ENCODE peak calls at places on chromosomes 1 and 21, in six cellular contexts. One of them, this sample, is unnamed.

GRCh38 chr1:234901491-234902049 is 227.1 kb downstream of the TOMM20 start:
- DNase-seq in lower lobe of right lung: no peak
- DNase-seq in fibroblast of mammary gland: peak; percentile 53
- DNase-seq in left ventricle myocardium inferior: no peak
- DNase-seq in AG10803: no peak
- DNase-seq in brain microvascular endothelial cell: no peak
- DNase-seq in this sample: no peak

GRCh38 chr1:15681346-15682290 is 2.5 kb upstream of the PLEKHM2 start:
- DNase-seq in lower lobe of right lung: no peak
- DNase-seq in fibroblast of mammary gland: peak; percentile 38
- DNase-seq in left ventricle myocardium inferior: no peak
- DNase-seq in AG10803: no peak
- DNase-seq in brain microvascular endothelial cell: no peak
- DNase-seq in this sample: peak; percentile 25

GRCh38 chr1:181588631-181589030 is 105.3 kb downstream of the CACNA1E start:
- DNase-seq in lower lobe of right lung: no peak
- DNase-seq in fibroblast of mammary gland: no peak
- DNase-seq in left ventricle myocardium inferior: no peak
- DNase-seq in AG10803: no peak
- DNase-seq in brain microvascular endothelial cell: no peak
- DNase-seq in this sample: no peak

GRCh38 chr1:39141925-39142324 is 62.6 kb upstream of the MACF1 start:
- DNase-seq in lower lobe of right lung: no peak
- DNase-seq in fibroblast of mammary gland: no peak
- DNase-seq in left ventricle myocardium inferior: no peak
- DNase-seq in AG10803: peak; percentile 92
- DNase-seq in brain microvascular endothelial cell: no peak
- DNase-seq in this sample: peak; percentile 80

GRCh38 chr1:43225168-43225567 is 44.6 kb upstream of the TMEM125 start:
- DNase-seq in lower lobe of right lung: no peak
- DNase-seq in fibroblast of mammary gland: peak; percentile 62
- DNase-seq in left ventricle myocardium inferior: no peak
- DNase-seq in AG10803: peak; percentile 22
- DNase-seq in brain microvascular endothelial cell: no peak
- DNase-seq in this sample: no peak

GRCh38 chr1:3501856-3502665 is 47.6 kb downstream of the ARHGEF16 start:
- DNase-seq in lower lobe of right lung: peak; percentile 82
- DNase-seq in fibroblast of mammary gland: peak; percentile 28
- DNase-seq in left ventricle myocardium inferior: peak; percentile 55
- DNase-seq in AG10803: no peak
- DNase-seq in brain microvascular endothelial cell: peak; percentile 39
- DNase-seq in this sample: peak; percentile 59

GRCh38 chr1:77412069-77412793 is 130.4 kb downstream of the AK5 start:
- DNase-seq in lower lobe of right lung: no peak
- DNase-seq in fibroblast of mammary gland: peak; percentile 74
- DNase-seq in left ventricle myocardium inferior: no peak
- DNase-seq in AG10803: peak; percentile 29
- DNase-seq in brain microvascular endothelial cell: no peak
- DNase-seq in this sample: peak; percentile 71

GRCh38 chr1:35559317-35559944 is 1.8 kb downstream of the NCDN start:
- DNase-seq in lower lobe of right lung: no peak
- DNase-seq in fibroblast of mammary gland: no peak
- DNase-seq in left ventricle myocardium inferior: no peak
- DNase-seq in AG10803: no peak
- DNase-seq in brain microvascular endothelial cell: no peak
- DNase-seq in this sample: no peak

GRCh38 chr21:32137266-32137665 is 141.6 kb downstream of the MIS18A start:
- DNase-seq in lower lobe of right lung: no peak
- DNase-seq in fibroblast of mammary gland: no peak
- DNase-seq in left ventricle myocardium inferior: no peak
- DNase-seq in AG10803: no peak
- DNase-seq in brain microvascular endothelial cell: no peak
- DNase-seq in this sample: no peak

GRCh38 chr1:219555802-219556201 is 57.1 kb downstream of the ZC3H11B start:
- DNase-seq in lower lobe of right lung: no peak
- DNase-seq in fibroblast of mammary gland: peak; percentile 50
- DNase-seq in left ventricle myocardium inferior: no peak
- DNase-seq in AG10803: peak; percentile 6
- DNase-seq in brain microvascular endothelial cell: peak; percentile 51
- DNase-seq in this sample: no peak

GRCh38 chr1:184376359-184376758 is 10.5 kb upstream of the C1orf21 start:
- DNase-seq in lower lobe of right lung: no peak
- DNase-seq in fibroblast of mammary gland: peak; percentile 28
- DNase-seq in left ventricle myocardium inferior: no peak
- DNase-seq in AG10803: peak; percentile 26
- DNase-seq in brain microvascular endothelial cell: no peak
- DNase-seq in this sample: no peak

GRCh38 chr21:15442743-15443142 is 287.0 kb upstream of the USP25 start:
- DNase-seq in lower lobe of right lung: no peak
- DNase-seq in fibroblast of mammary gland: no peak
- DNase-seq in left ventricle myocardium inferior: no peak
- DNase-seq in AG10803: no peak
- DNase-seq in brain microvascular endothelial cell: no peak
- DNase-seq in this sample: no peak

GRCh38 chr1:28248273-28249012 is 10.9 kb upstream of the SESN2 start:
- DNase-seq in lower lobe of right lung: peak; percentile 82
- DNase-seq in fibroblast of mammary gland: peak; percentile 82
- DNase-seq in left ventricle myocardium inferior: peak; percentile 81
- DNase-seq in AG10803: peak; percentile 81
- DNase-seq in brain microvascular endothelial cell: peak; percentile 79
- DNase-seq in this sample: peak; percentile 64

GRCh38 chr1:183931646-183932271 is 105.8 kb downstream of the COLGALT2 start:
- DNase-seq in lower lobe of right lung: no peak
- DNase-seq in fibroblast of mammary gland: peak; percentile 41
- DNase-seq in left ventricle myocardium inferior: no peak
- DNase-seq in AG10803: peak; percentile 13
- DNase-seq in brain microvascular endothelial cell: peak; percentile 8
- DNase-seq in this sample: no peak

GRCh38 chr1:227917081-227917950 is 30.4 kb downstream of the WNT9A start:
- DNase-seq in lower lobe of right lung: no peak
- DNase-seq in fibroblast of mammary gland: no peak
- DNase-seq in left ventricle myocardium inferior: no peak
- DNase-seq in AG10803: no peak
- DNase-seq in brain microvascular endothelial cell: no peak
- DNase-seq in this sample: no peak

GRCh38 chr1:167401260-167401873 is 117.0 kb downstream of the CD247 start:
- DNase-seq in lower lobe of right lung: peak; percentile 62
- DNase-seq in fibroblast of mammary gland: peak; percentile 57
- DNase-seq in left ventricle myocardium inferior: no peak
- DNase-seq in AG10803: peak; percentile 43
- DNase-seq in brain microvascular endothelial cell: peak; percentile 57
- DNase-seq in this sample: peak; percentile 25

GRCh38 chr1:1073743-1074587 is at the start of gene RNF223:
- DNase-seq in lower lobe of right lung: peak; percentile 84
- DNase-seq in fibroblast of mammary gland: no peak
- DNase-seq in left ventricle myocardium inferior: no peak
- DNase-seq in AG10803: no peak
- DNase-seq in brain microvascular endothelial cell: no peak
- DNase-seq in this sample: no peak

GRCh38 chr1:101037316-101037715 is 11.7 kb upstream of the DPH5 start:
- DNase-seq in lower lobe of right lung: no peak
- DNase-seq in fibroblast of mammary gland: no peak
- DNase-seq in left ventricle myocardium inferior: no peak
- DNase-seq in AG10803: no peak
- DNase-seq in brain microvascular endothelial cell: no peak
- DNase-seq in this sample: no peak

GRCh38 chr1:43430831-43431230 is 22.9 kb downstream of the HYI start:
- DNase-seq in lower lobe of right lung: no peak
- DNase-seq in fibroblast of mammary gland: no peak
- DNase-seq in left ventricle myocardium inferior: no peak
- DNase-seq in AG10803: no peak
- DNase-seq in brain microvascular endothelial cell: no peak
- DNase-seq in this sample: no peak

GRCh38 chr1:15304708-15305326 is 57.8 kb downstream of the FHAD1 start:
- DNase-seq in lower lobe of right lung: peak; percentile 76
- DNase-seq in fibroblast of mammary gland: peak; percentile 49
- DNase-seq in left ventricle myocardium inferior: peak; percentile 51
- DNase-seq in AG10803: peak; percentile 16
- DNase-seq in brain microvascular endothelial cell: no peak
- DNase-seq in this sample: peak; percentile 67

GRCh38 chr1:222096883-222097282 is 355.0 kb upstream of the DUSP10 start:
- DNase-seq in lower lobe of right lung: no peak
- DNase-seq in fibroblast of mammary gland: peak; percentile 25
- DNase-seq in left ventricle myocardium inferior: no peak
- DNase-seq in AG10803: peak; percentile 23
- DNase-seq in brain microvascular endothelial cell: no peak
- DNase-seq in this sample: no peak

GRCh38 chr1:97581614-97582051 is 339.2 kb downstream of the DPYD start:
- DNase-seq in lower lobe of right lung: no peak
- DNase-seq in fibroblast of mammary gland: peak; percentile 3
- DNase-seq in left ventricle myocardium inferior: no peak
- DNase-seq in AG10803: peak; percentile 72
- DNase-seq in brain microvascular endothelial cell: peak; percentile 7
- DNase-seq in this sample: peak; percentile 34

GRCh38 chr1:85581802-85582686 is 1.5 kb downstream of the CCN1 start:
- DNase-seq in lower lobe of right lung: peak; percentile 80
- DNase-seq in fibroblast of mammary gland: peak; percentile 73
- DNase-seq in left ventricle myocardium inferior: peak; percentile 22
- DNase-seq in AG10803: peak; percentile 78
- DNase-seq in brain microvascular endothelial cell: peak; percentile 81
- DNase-seq in this sample: peak; percentile 80

DNA sequence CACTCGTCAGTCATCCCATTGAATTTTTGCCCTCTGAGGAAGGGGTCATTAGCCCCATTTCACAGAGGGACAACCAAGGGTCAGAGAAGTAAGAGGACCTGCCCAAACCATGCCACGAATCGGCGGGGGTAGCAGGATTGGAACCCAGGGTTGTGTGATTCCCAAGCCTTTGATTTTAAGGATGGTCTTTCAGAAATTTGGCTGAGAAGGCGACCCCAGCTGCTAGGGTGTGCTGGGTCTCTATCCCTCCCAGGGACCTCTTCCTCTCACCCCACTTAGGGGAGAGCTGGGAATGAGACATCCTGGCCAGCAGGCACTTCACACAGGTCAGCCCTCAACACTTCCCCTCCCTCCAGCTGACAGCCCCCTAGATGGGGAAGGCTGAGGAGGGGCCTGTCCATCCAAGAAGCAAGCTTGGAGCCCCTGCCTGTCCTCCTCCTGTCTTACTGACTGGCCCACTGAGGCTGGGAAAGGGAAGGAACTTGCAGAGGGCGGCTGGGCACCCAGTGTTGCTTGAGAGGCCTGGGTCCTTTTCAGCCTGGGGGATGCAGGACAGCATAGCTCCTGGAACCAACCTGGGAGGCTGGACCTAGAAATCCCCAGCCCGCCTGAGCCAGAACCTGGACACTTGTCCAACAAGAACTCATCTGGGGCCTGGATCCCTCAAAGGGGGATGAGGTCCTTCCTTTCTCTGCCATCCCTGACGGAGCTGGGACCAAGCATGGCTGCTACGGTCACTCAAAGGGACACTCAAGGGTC is 1.7 kb downstream of the SDC3 start:
- DNase-seq in lower lobe of right lung: no peak
- DNase-seq in fibroblast of mammary gland: no peak
- DNase-seq in left ventricle myocardium inferior: peak; percentile 12
- DNase-seq in AG10803: no peak
- DNase-seq in brain microvascular endothelial cell: no peak
- DNase-seq in this sample: no peak
- H3K4me3 ChIP-seq in lower lobe of right lung: peak overlapping the region; percentile 63
- H3K4me3 ChIP-seq in fibroblast of mammary gland: no peak overlapping the region
- H3K4me3 ChIP-seq in left ventricle myocardium inferior: peak overlapping the region; percentile 74
- H3K4me3 ChIP-seq in AG10803: peak overlapping the region; percentile 72
- H3K4me3 ChIP-seq in brain microvascular endothelial cell: no peak overlapping the region
- H3K4me3 ChIP-seq in this sample: peak overlapping the region; percentile 73

DNA sequence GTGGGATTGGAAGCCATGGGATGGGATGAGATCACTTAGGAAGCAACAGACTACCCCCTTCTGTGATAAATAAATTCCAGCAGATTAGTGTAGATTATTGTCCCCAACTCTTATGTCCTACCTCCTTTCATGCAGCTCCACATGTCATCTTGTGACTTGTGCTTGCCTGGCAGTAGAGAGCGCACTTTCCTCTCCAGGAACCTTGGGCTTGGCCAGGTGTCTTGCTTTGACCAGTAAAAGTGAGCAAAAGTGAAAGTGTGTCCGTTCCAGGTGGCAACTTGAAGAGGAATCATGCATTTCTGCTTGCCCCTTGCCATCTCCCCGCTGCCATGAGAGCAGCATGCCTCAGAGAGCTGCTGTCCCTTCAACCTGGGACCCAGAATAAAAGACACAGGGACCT is 122.9 kb upstream of the ERG start:
- DNase-seq in lower lobe of right lung: no peak
- DNase-seq in fibroblast of mammary gland: no peak
- DNase-seq in left ventricle myocardium inferior: no peak
- DNase-seq in AG10803: no peak
- DNase-seq in brain microvascular endothelial cell: no peak
- DNase-seq in this sample: no peak
- TF ChIP-seq CTCF in lower lobe of right lung: no peak
- TF ChIP-seq CTCF in fibroblast of mammary gland: no peak
- TF ChIP-seq CTCF in left ventricle myocardium inferior: no peak
- TF ChIP-seq CTCF in AG10803: no peak
- TF ChIP-seq CTCF in brain microvascular endothelial cell: no peak
- TF ChIP-seq CTCF in this sample: no peak

GRCh38 chr1:154943649-154944421 is 7.3 kb upstream of the PMVK start:
- DNase-seq in lower lobe of right lung: no peak
- DNase-seq in fibroblast of mammary gland: no peak
- DNase-seq in left ventricle myocardium inferior: no peak
- DNase-seq in AG10803: peak; percentile 18
- DNase-seq in brain microvascular endothelial cell: no peak
- DNase-seq in this sample: no peak
- H3K4me3 ChIP-seq in lower lobe of right lung: no peak overlapping the region
- H3K4me3 ChIP-seq in fibroblast of mammary gland: no peak overlapping the region
- H3K4me3 ChIP-seq in left ventricle myocardium inferior: no peak overlapping the region
- H3K4me3 ChIP-seq in AG10803: no peak overlapping the region
- H3K4me3 ChIP-seq in brain microvascular endothelial cell: no peak overlapping the region
- H3K4me3 ChIP-seq in this sample: no peak overlapping the region

GRCh38 chr1:32892368-32893197 is 6.3 kb downstream of the HPCA start:
- DNase-seq in lower lobe of right lung: no peak
- DNase-seq in fibroblast of mammary gland: peak; percentile 25
- DNase-seq in left ventricle myocardium inferior: no peak
- DNase-seq in AG10803: no peak
- DNase-seq in brain microvascular endothelial cell: no peak
- DNase-seq in this sample: peak; percentile 54
- TF ChIP-seq CTCF in lower lobe of right lung: peak; percentile 53
- TF ChIP-seq CTCF in fibroblast of mammary gland: no peak
- TF ChIP-seq CTCF in left ventricle myocardium inferior: peak; percentile 60
- TF ChIP-seq CTCF in AG10803: peak; percentile 22
- TF ChIP-seq CTCF in brain microvascular endothelial cell: no peak
- TF ChIP-seq CTCF in this sample: no peak

DNA sequence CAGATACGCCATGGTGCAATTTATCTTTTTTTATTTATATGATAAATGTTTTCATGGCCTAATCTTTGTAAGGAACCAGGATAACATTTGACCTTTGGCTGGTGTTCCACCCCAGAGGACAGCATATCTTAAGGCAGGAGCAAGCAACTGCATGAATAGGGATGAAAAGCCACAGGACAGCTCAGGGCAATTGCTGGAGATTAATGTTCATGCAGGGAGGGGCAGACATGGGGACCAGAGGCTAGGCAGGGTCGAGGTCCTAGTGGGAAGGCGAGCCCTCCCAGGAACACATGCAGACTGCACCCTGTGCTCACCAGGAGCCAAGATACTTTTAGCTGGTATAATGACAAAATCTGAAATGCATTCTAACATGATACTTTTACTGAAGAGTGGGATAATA is 74.4 kb upstream of the HAO2 start:
- DNase-seq in lower lobe of right lung: no peak
- DNase-seq in fibroblast of mammary gland: no peak
- DNase-seq in left ventricle myocardium inferior: no peak
- DNase-seq in AG10803: no peak
- DNase-seq in brain microvascular endothelial cell: no peak
- DNase-seq in this sample: no peak
- H3K4me3 ChIP-seq in lower lobe of right lung: no peak overlapping the region
- H3K4me3 ChIP-seq in fibroblast of mammary gland: no peak overlapping the region
- H3K4me3 ChIP-seq in left ventricle myocardium inferior: no peak overlapping the region
- H3K4me3 ChIP-seq in AG10803: no peak overlapping the region
- H3K4me3 ChIP-seq in brain microvascular endothelial cell: no peak overlapping the region
- H3K4me3 ChIP-seq in this sample: no peak overlapping the region